ENCODE peak calls at places on chromosomes 5 and 9, in four cellular contexts. U is AG10803, G is mesothelial cell of epicardium, B is GM12865. M is an unnamed sample.

GRCh38 chr9:91285729-91286353 is 75.9 kb downstream of the AUH start:
- DNase-seq in U (no peak), G (no peak), B (no peak), M (no peak)

GRCh38 chr9:86119457-86119856 is 20.1 kb upstream of the GOLM1 start:
- DNase-seq in U (no peak), G (no peak), B (no peak), M (no peak)

GRCh38 chr5:141623197-141623596 is 4.4 kb upstream of the DIAPH1 start:
- DNase-seq in U (no peak), G (no peak), B (peak), M (no peak)

GRCh38 chr9:106953166-106953565 is 90.2 kb downstream of the ZNF462 start:
- DNase-seq in U (peak), G (no peak), B (no peak), M (no peak)

GRCh38 chr5:1217596-1218206 is 7.5 kb upstream of the SLC6A18 start:
- DNase-seq in U (no peak), G (no peak), B (no peak), M (no peak)

GRCh38 chr5:141521244-141521781 is 32.4 kb downstream of the PCDHGC5 start:
- DNase-seq in U (peak), G (no peak), B (no peak), M (no peak)

GRCh38 chr9:129403743-129404620 is 216.9 kb downstream of the C9orf50 start:
- DNase-seq in U (no peak), G (no peak), B (no peak), M (no peak)

GRCh38 chr9:94801685-94802084 is 75.2 kb downstream of the AOPEP start:
- DNase-seq in U (peak), G (no peak), B (no peak), M (no peak)

GRCh38 chr5:102959055-102959454 is 160.9 kb downstream of the GIN1 start:
- DNase-seq in U (peak), G (no peak), B (peak), M (no peak)

GRCh38 chr9:121944741-121945191 is 148.3 kb downstream of the TTLL11 start:
- DNase-seq in U (peak), G (no peak), B (no peak), M (no peak)

GRCh38 chr9:33415152-33416038 is 13.0 kb upstream of the AQP7 start:
- DNase-seq in U (no peak), G (peak), B (peak), M (peak)

GRCh38 chr5:8081179-8081578 is 212.2 kb downstream of the MTRR start:
- DNase-seq in U (no peak), G (no peak), B (no peak), M (no peak)

GRCh38 chr5:76787237-76787636 is 31.6 kb upstream of the F2RL1 start:
- DNase-seq in U (peak), G (no peak), B (no peak), M (no peak)

GRCh38 chr9:106892632-106893031 is 29.7 kb downstream of the ZNF462 start:
- DNase-seq in U (peak), G (peak), B (no peak), M (no peak)

GRCh38 chr5:72338810-72339209 is 18.6 kb downstream of the PTCD2 start:
- DNase-seq in U (no peak), G (no peak), B (no peak), M (no peak)

GRCh38 chr5:72337159-72337558 is 17.0 kb downstream of the PTCD2 start:
- DNase-seq in U (no peak), G (no peak), B (no peak), M (no peak)
- TF ChIP-seq CTCF in U (no peak), G (no peak), B (no peak), M (no peak)

GRCh38 chr5:9512452-9512851 is 33.4 kb downstream of the SEMA5A start:
- DNase-seq in U (peak), G (no peak), B (no peak), M (no peak)

GRCh38 chr5:9515451-9515850 is 30.4 kb downstream of the SEMA5A start:
- DNase-seq in U (no peak), G (no peak), B (no peak), M (no peak)

GRCh38 chr5:9514968-9515367 is 30.9 kb downstream of the SEMA5A start:
- DNase-seq in U (no peak), G (no peak), B (no peak), M (no peak)

GRCh38 chr5:9516591-9516990 is 29.3 kb downstream of the SEMA5A start:
- DNase-seq in U (peak), G (no peak), B (no peak), M (no peak)

DNA sequence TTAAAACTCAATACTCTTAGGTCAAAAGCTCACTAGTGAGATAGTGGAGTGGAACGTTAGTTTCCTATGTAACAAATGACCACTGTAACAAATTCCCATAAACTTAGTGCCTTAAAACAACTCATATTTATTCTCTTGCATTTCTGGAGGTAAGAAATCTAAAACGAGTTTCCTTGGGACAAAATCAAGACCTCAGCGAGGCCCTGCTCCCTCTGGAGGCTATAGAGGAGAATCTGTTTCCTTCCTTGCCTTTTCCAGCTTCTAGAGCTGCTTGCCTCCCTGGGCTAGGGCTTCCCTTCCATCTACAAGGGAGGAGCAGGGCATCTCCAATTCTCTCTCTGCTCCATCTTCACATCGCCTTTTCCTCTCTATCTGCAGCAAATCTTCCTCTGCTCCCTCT is 32.0 kb downstream of the SEMA5A start:
- DNase-seq in U (peak), G (no peak), B (no peak), M (no peak)
- TF ChIP-seq CTCF in U (peak), G (no peak), B (no peak), M (peak)

GRCh38 chr5:115169392-115170127 is at the start of gene TRIM36:
- DNase-seq in U (peak), G (peak), B (peak), M (peak)
- TF ChIP-seq CTCF in U (no peak), G (no peak), B (peak), M (peak)

GRCh38 chr5:119409235-119409815 is 43.0 kb upstream of the HSD17B4 start:
- DNase-seq in U (no peak), G (no peak), B (peak), M (no peak)
- TF ChIP-seq CTCF in U (peak), G (no peak), B (peak), M (no peak)

DNA sequence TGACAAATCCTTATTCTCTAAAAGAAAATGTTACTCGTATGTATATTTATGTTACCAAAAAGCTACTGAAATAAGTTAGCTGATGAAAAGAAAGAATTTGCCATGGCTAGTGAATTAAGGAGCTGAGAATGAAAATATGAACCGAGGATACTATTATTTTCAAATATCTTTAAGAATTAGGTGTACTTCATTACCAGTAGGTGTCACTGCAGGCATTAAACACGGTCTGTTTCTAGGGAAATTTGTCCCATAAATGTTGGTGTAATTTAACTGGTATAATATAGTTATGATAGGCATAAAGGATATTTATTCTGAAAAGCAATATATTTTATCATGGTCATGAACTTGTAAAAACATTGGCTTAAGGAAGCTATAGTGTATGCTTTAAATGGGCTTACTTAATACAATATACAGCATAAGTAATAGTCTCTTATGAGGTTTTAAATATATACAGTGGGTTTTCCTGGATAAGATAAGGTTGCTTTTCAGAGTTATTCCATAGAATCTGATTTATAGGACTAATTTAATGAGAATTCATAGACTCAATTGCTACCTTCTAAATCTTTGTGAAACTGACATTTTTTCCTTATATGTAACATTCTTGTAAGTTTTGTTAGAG is 72.4 kb upstream of the MPDZ start:
- DNase-seq in U (peak), G (no peak), B (peak), M (no peak)
- TF ChIP-seq CTCF in U (peak), G (peak), B (no peak), M (peak)

GRCh38 chr5:107389130-107389553 is 281.6 kb downstream of the EFNA5 start:
- DNase-seq in U (peak), G (no peak), B (peak), M (no peak)
- TF ChIP-seq CTCF in U (peak), G (no peak), B (no peak), M (no peak)

GRCh38 chr5:64347308-64347707 is 158.5 kb upstream of the RGS7BP start:
- DNase-seq in U (no peak), G (no peak), B (no peak), M (no peak)
- TF ChIP-seq CTCF in U (no peak), G (no peak), B (no peak), M (peak)

GRCh38 chr5:163005949-163006348 is 431.4 kb upstream of the CCNG1 start:
- DNase-seq in U (no peak), G (no peak), B (no peak), M (no peak)
- TF ChIP-seq CTCF in U (no peak), G (no peak), B (no peak), M (peak)

DNA sequence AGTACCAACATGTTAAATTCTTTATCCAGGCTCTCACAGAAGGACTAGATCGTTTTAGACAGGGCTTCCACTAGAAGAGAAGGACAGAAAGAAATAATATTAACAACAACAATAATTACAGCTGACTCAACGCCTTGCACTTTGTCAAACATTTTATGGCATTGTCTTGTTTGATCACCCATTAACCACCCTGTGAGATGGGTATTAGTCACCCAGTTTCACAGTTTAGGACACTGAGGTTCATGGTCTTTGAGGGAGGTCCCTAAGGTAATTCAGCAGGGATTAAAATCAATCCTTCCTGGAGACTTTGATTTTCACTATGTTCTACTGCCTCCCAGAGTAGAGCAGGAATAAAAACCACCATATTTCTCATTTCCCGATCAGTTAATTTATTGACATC is 51.4 kb upstream of the BNC2 start:
- DNase-seq in U (no peak), G (no peak), B (no peak), M (no peak)
- TF ChIP-seq CTCF in U (peak), G (no peak), B (no peak), M (no peak)

GRCh38 chr9:35520404-35520790 is 30.5 kb downstream of the RUSC2 start:
- DNase-seq in U (no peak), G (no peak), B (no peak), M (no peak)

GRCh38 chr9:35519697-35520403 is 29.9 kb downstream of the RUSC2 start:
- DNase-seq in U (no peak), G (no peak), B (no peak), M (no peak)

GRCh38 chr9:35522725-35523124 is 32.8 kb downstream of the RUSC2 start:
- DNase-seq in U (no peak), G (no peak), B (no peak), M (no peak)

GRCh38 chr9:35521708-35522107 is 31.8 kb downstream of the RUSC2 start:
- DNase-seq in U (peak), G (no peak), B (no peak), M (no peak)

GRCh38 chr9:35522189-35522588 is 32.3 kb downstream of the RUSC2 start:
- DNase-seq in U (no peak), G (no peak), B (no peak), M (no peak)
- TF ChIP-seq CTCF in U (peak), G (no peak), B (no peak), M (peak)

M was measured in progenitor cell of endocrine pancreas.